ENCODE peak calls at places on chromosomes 2 and 18, in five cellular contexts. A, D, C, W and N are unnamed samples.
A peak's percentile ranks its signal among the peaks of the same experiment; 100 is the strongest.

GRCh38 chr2:1378456-1379150 is 34.7 kb upstream of the TPO start:
- DNase-seq in A (no peak), W (no peak), C (no peak), D (no peak), N (no peak)

GRCh38 chr18:74226156-74226555 is 65.6 kb downstream of the CYB5A start:
- DNase-seq in A (no peak), D (no peak), C (no peak), W (no peak), N (no peak)

GRCh38 chr2:160225722-160226121 is 25.6 kb upstream of the ITGB6 start:
- DNase-seq in C (no peak), D (no peak), W (no peak), A (no peak), N (no peak)

GRCh38 chr2:9807056-9807455 is 36.2 kb upstream of the TAF1B start:
- DNase-seq in A (no peak), W (no peak), D (no peak), C (peak; percentile 18), N (no peak)

GRCh38 chr2:241859017-241859435 is 332 bp upstream of the PDCD1 start:
- DNase-seq in D (no peak), W (no peak), A (no peak), C (no peak), N (no peak)

GRCh38 chr2:221553333-221553732 is 18.8 kb downstream of the EPHA4 start:
- DNase-seq in A (no peak), C (no peak), W (no peak), D (no peak), N (no peak)

GRCh38 chr2:111196435-111196834 is 75.7 kb downstream of the BCL2L11 start:
- DNase-seq in W (no peak), A (no peak), C (no peak), D (no peak), N (no peak)

GRCh38 chr2:84497285-84497684 is 19.0 kb upstream of the DNAH6 start:
- DNase-seq in C (no peak), W (no peak), D (no peak), A (no peak), N (no peak)

GRCh38 chr2:213640742-213641425 is 356.6 kb downstream of the SPAG16 start:
- DNase-seq in D (no peak), C (no peak), A (no peak), W (no peak), N (no peak)

GRCh38 chr2:131054488-131054887 is 38.8 kb downstream of the FAM168B start:
- DNase-seq in D (no peak), W (no peak), A (no peak), C (no peak), N (no peak)

GRCh38 chr18:51437280-51438271 is 240.1 kb upstream of the MEX3C start:
- DNase-seq in D (no peak), A (no peak), W (no peak), C (no peak), N (no peak)

GRCh38 chr18:76892832-76893231 is 70.5 kb downstream of the ZNF236 start:
- DNase-seq in A (no peak), C (no peak), W (no peak), D (no peak), N (no peak)

GRCh38 chr2:219661955-219662395 is 34.5 kb downstream of the SLC4A3 start:
- DNase-seq in D (peak; percentile 75), A (peak; percentile 32), C (no peak), W (no peak), N (no peak)

GRCh38 chr2:240465765-240466578 is 30.5 kb downstream of the GPC1 start:
- DNase-seq in A (no peak), W (peak; percentile 4), D (no peak), C (no peak), N (no peak)

GRCh38 chr2:174606336-174606735 is 8.7 kb upstream of the WIPF1 start:
- DNase-seq in C (no peak), W (no peak), A (peak; percentile 91), D (peak; percentile 93), N (no peak)

GRCh38 chr2:28620371-28620793 is 124.5 kb downstream of the PLB1 start:
- DNase-seq in A (no peak), C (no peak), W (no peak), D (no peak), N (no peak)

GRCh38 chr2:20169796-20170467 is 55.0 kb downstream of the SDC1 start:
- DNase-seq in A (peak; percentile 68), D (no peak), W (no peak), C (peak; percentile 11), N (no peak)

GRCh38 chr2:160221391-160222276 is 21.6 kb upstream of the ITGB6 start:
- DNase-seq in D (peak; percentile 64), W (no peak), C (no peak), A (peak; percentile 55), N (no peak)

GRCh38 chr2:12727085-12727484 is 10.3 kb downstream of the TRIB2 start:
- DNase-seq in A (peak; percentile 64), D (no peak), W (no peak), C (no peak), N (no peak)

GRCh38 chr2:119609337-119609736 is 65.1 kb downstream of the CFAP221 start:
- DNase-seq in D (no peak), W (no peak), A (no peak), C (no peak), N (no peak)

GRCh38 chr2:190533968-190534309 is 583 bp downstream of the NEMP2 start:
- DNase-seq in C (no peak), A (no peak), D (no peak), W (no peak), N (no peak)

GRCh38 chr2:3689998-3690748 is 13.2 kb upstream of the DCDC2C start:
- DNase-seq in C (no peak), W (no peak), A (no peak), D (no peak), N (no peak)

GRCh38 chr2:3696542-3696941 is 6.8 kb upstream of the DCDC2C start:
- DNase-seq in C (no peak), A (no peak), W (no peak), D (no peak), N (no peak)

GRCh38 chr2:3692375-3692774 is 11.0 kb upstream of the DCDC2C start:
- DNase-seq in A (peak; percentile 17), C (no peak), D (peak; percentile 31), W (no peak), N (no peak)
- TF ChIP-seq CTCF in A (peak; percentile 15), C (no peak), D (peak; percentile 58), W (no peak), N (no peak)

DNA sequence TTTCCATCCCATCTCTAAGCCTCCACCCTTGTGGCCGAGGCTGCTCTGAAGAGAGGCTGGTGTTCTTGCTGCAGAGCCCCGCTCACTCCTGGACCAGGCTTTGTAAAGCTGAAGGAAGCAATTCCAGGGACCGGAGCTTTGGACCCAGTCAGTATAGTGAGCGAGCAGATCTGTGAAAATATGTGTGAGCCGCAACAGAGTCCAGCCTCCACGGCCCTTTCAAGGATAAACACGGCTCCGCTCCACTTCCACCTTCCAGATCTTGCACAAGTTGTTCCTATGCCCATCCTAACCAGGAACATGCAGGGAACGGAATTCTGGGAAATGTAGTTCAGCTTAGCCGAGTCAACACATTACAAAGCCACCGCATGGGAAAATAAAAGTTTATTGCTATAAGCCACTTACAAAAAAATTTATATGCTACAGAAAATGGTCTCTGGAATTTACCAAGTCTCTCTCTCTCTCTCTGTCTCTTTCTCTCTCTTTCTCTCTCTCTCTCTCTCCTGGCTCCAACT is 151.7 kb upstream of the ZNF521 start:
- DNase-seq in C (no peak), A (peak; percentile 65), D (peak; percentile 87), W (peak; percentile 29), N (peak; percentile 53)
- TF ChIP-seq CTCF in C (no peak), A (no peak), D (no peak), W (no peak), N (no peak)

DNA sequence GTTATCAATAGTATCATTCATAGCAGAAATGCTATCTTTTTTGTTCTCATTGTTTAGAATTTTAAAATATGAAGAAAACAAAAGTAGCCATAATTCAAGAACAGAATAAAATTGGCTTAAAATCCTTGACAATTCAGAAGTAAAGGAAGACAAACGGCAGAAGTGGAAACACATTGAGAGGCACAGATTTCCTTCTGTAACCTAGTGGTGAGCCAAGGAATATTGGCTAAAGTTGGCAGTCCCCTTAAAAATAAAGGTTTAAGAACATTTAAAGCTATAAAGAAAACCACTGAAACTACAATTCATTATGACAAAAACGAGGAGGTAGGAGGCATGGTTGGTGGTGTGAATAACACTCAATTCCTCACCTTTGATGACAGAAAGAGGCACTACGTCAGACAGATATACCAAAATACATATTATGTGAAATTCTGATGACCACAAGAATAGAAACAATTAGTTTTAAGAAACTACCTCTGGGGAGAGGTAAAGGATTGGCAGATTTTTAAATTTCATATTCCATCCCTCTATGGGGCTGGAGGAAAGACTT is 42.3 kb downstream of the SFT2D3 start:
- DNase-seq in A (no peak), D (no peak), C (no peak), W (no peak), N (no peak)
- TF ChIP-seq CTCF in A (no peak), D (no peak), C (no peak), W (no peak), N (no peak)

DNA sequence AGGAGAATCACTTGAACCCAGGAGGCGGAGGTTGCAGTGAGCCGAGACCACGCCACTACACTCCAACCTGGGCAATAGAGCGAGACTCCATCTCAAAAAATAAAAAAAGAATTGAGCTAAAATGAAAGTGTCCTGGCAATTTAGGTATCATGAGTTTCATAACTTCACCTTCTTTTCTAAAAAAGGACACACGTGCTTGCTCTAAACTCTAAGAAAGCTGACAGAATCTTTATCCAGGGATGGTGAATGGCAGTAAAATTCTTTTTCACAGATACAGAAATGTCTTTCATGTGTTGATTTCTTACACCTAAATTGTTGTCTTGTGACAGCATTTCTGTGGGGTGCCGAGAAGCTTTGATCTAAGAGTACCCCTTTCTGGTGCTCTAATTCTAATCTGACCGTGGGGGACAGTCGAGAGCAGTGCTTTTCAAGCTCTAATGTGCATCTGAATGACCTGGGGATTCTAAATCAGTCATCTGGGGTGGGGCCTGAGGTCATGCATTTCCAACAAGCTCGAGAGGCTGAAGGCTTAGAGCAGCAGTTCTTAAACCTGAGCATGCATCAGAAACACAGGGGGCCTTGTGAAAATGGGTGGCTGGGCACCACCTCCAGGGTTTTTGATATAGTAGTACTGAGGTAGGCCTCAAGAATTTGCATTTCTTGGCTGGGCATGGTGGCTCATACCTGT is 42.1 kb upstream of the REL start:
- DNase-seq in A (no peak), D (no peak), C (peak; percentile 49), W (no peak), N (no peak)
- TF ChIP-seq CTCF in A (no peak), D (no peak), C (peak; percentile 9), W (no peak), N (no peak)

GRCh38 chr2:157760949-157761348 is 115.2 kb downstream of the ACVR1 start:
- DNase-seq in D (no peak), C (no peak), A (no peak), W (no peak), N (no peak)
- TF ChIP-seq CTCF in D (no peak), C (no peak), A (no peak), W (no peak), N (no peak)